ENCODE peak calls at places on chromosomes 4 and X, in four cellular contexts. F is testis, J is GM12865, L is lower leg skin. I is an unnamed sample.
A peak's percentile ranks its signal among the peaks of the same experiment; 100 is the strongest.

GRCh38 chrX:17442898-17443297 is 67.9 kb downstream of the NHS start:
- DNase-seq in F (no peak), J (no peak), L (no peak), I (no peak)

GRCh38 chrX:131010186-131010585 is 48.0 kb upstream of the ARHGAP36 start:
- DNase-seq in L (no peak), F (no peak), J (no peak), I (no peak)

GRCh38 chrX:43743100-43743822 is 87.2 kb downstream of the MAOA start:
- DNase-seq in F (no peak), J (no peak), L (no peak), I (no peak)

GRCh38 chr4:145436793-145437192 is 44.9 kb upstream of the SMAD1 start:
- DNase-seq in J (no peak), F (no peak), L (no peak), I (no peak)

GRCh38 chrX:108447303-108447702 is 7.7 kb downstream of the COL4A5 start:
- DNase-seq in L (no peak), F (no peak), J (no peak), I (no peak)

GRCh38 chr4:95021099-95021498 is 263.3 kb downstream of the BMPR1B start:
- DNase-seq in F (no peak), L (no peak), J (no peak), I (no peak)

GRCh38 chrX:11893933-11894710 is 136.1 kb downstream of the MSL3 start:
- DNase-seq in F (no peak), L (no peak), J (no peak), I (no peak)

GRCh38 chr4:4321951-4322688 is 32.1 kb downstream of the ZBTB49 start:
- DNase-seq in J (no peak), F (no peak), L (no peak), I (no peak)

GRCh38 chrX:51608071-51608470 is 10.6 kb downstream of the CENPVL3 start:
- DNase-seq in F (no peak), J (no peak), L (no peak), I (no peak)

GRCh38 chrX:133852837-133853236 is 132.6 kb downstream of the GPC3 start:
- DNase-seq in L (no peak), F (no peak), J (no peak), I (no peak)

GRCh38 chr4:56656346-56656643 is 24.8 kb downstream of the HOPX start:
- DNase-seq in L (no peak), J (peak; percentile 18), F (peak; percentile 65), I (no peak)

GRCh38 chrX:32289356-32289755 is 922.0 kb downstream of the DMD start:
- DNase-seq in L (no peak), F (no peak), J (no peak), I (no peak)

GRCh38 chr4:17033256-17034245 is 135.1 kb upstream of the LDB2 start:
- DNase-seq in F (no peak), J (no peak), L (no peak), I (no peak)

GRCh38 chr4:172975651-172976229 is 192.9 kb upstream of the GALNT7 start:
- DNase-seq in L (no peak), F (no peak), J (no peak), I (no peak)

GRCh38 chrX:65587616-65588526 is 53.3 kb upstream of the LAS1L start:
- DNase-seq in J (no peak), L (peak; percentile 67), F (peak; percentile 77), I (peak; percentile 80)

GRCh38 chr4:24510091-24510490 is 74.3 kb downstream of the DHX15 start:
- DNase-seq in L (no peak), F (no peak), J (no peak), I (no peak)

GRCh38 chr4:152828122-152828521 is 48.4 kb downstream of the ARFIP1 start:
- DNase-seq in J (no peak), L (no peak), F (no peak), I (no peak)

GRCh38 chrX:79601336-79602131 is 234.4 kb upstream of the ITM2A start:
- DNase-seq in L (no peak), J (no peak), F (no peak), I (no peak)

GRCh38 chr4:70632028-70632427 is 3.5 kb downstream of the ENAM start:
- DNase-seq in F (no peak), L (no peak), J (no peak), I (no peak)

GRCh38 chrX:80174925-80175574 is 160.5 kb downstream of the TBX22 start:
- DNase-seq in J (no peak), F (peak; percentile 71), L (peak; percentile 14), I (peak; percentile 78)

GRCh38 chrX:56505866-56506265 is 57.6 kb upstream of the UBQLN2 start:
- DNase-seq in F (no peak), J (no peak), L (no peak), I (no peak)

GRCh38 chrX:31130457-31131215 is 58.8 kb upstream of the FTHL17 start:
- DNase-seq in F (no peak), J (no peak), L (peak; percentile 12), I (no peak)

GRCh38 chrX:69555396-69556023 is 51.4 kb downstream of the NALF2 start:
- DNase-seq in J (no peak), L (no peak), F (peak; percentile 16), I (no peak)

GRCh38 chrX:140744085-140744484 is 34.5 kb downstream of the LINC00632 start:
- DNase-seq in J (no peak), L (no peak), F (no peak), I (no peak)

GRCh38 chrX:68672581-68673318 is 25.3 kb downstream of the STARD8 start:
- DNase-seq in J (no peak), F (no peak), L (no peak), I (no peak)

GRCh38 chr4:112706840-112707207 is 69.9 kb downstream of the LARP7 start:
- DNase-seq in F (no peak), J (no peak), L (no peak), I (no peak)

GRCh38 chr4:174217273-174218126 is 66.0 kb downstream of the FBXO8 start:
- DNase-seq in L (no peak), F (peak; percentile 32), J (no peak), I (no peak)

GRCh38 chr4:184039963-184040383 is 134.9 kb downstream of the STOX2 start:
- DNase-seq in J (no peak), L (no peak), F (peak; percentile 29), I (no peak)

GRCh38 chrX:54208531-54208930 is 25.5 kb upstream of the FAM120C start:
- DNase-seq in J (no peak), L (no peak), F (no peak), I (no peak)

GRCh38 chrX:150352581-150352980 is 10.5 kb upstream of the MAMLD1 start:
- DNase-seq in F (no peak), J (no peak), L (no peak), I (no peak)

GRCh38 chrX:84182521-84182920 is 5.5 kb downstream of the RPS6KA6 start:
- DNase-seq in F (no peak), J (no peak), L (no peak), I (no peak)

GRCh38 chr4:16119981-16120380 is 36.2 kb upstream of the PROM1 start:
- DNase-seq in F (no peak), J (no peak), L (no peak), I (no peak)

GRCh38 chr4:74230902-74231499 is 73.1 kb downstream of the MTHFD2L start:
- DNase-seq in L (no peak), J (peak; percentile 58), F (no peak), I (no peak)

GRCh38 chr4:139229534-139230039 is 50.4 kb downstream of the MGARP start:
- DNase-seq in L (no peak), F (peak; percentile 20), J (peak; percentile 61), I (no peak)

GRCh38 chr4:144179152-144179739 is 38.7 kb upstream of the GYPA start:
- DNase-seq in J (no peak), L (no peak), F (no peak), I (no peak)

GRCh38 chr4:121183359-121183758 is 19.2 kb upstream of the TNIP3 start:
- DNase-seq in L (no peak), F (no peak), J (no peak), I (no peak)

GRCh38 chr4:54484361-54484760 is 173.4 kb upstream of the KIT start:
- DNase-seq in J (no peak), L (peak; percentile 87), F (no peak), I (no peak)

GRCh38 chr4:3073158-3074077 is 920 bp downstream of the HTT-AS start:
- DNase-seq in L (no peak), F (no peak), J (no peak), I (no peak)
- TF ChIP-seq CTCF in L (no peak), F (no peak), J (no peak), I (no peak)

GRCh38 chr4:88522702-88523324 is 763 bp downstream of the PYURF start:
- DNase-seq in F (peak; percentile 81), J (peak; percentile 55), L (no peak), I (peak; percentile 77)

GRCh38 chr4:88527787-88528186 is 4.2 kb upstream of the PYURF start:
- DNase-seq in F (no peak), J (peak; percentile 93), L (no peak), I (no peak)

GRCh38 chr4:88523325-88524129 is at the start of gene PYURF:
- DNase-seq in J (peak; percentile 93), F (peak; percentile 97), L (peak; percentile 94), I (peak; percentile 97)

GRCh38 chr4:88528861-88529260 is 5.3 kb upstream of the PYURF start:
- DNase-seq in J (no peak), L (no peak), F (no peak), I (no peak)

GRCh38 chr4:88526221-88526815 is 2.7 kb upstream of the PYURF start:
- DNase-seq in F (no peak), J (no peak), L (no peak), I (no peak)
- TF ChIP-seq CTCF in F (no peak), J (no peak), L (no peak), I (no peak)

DNA sequence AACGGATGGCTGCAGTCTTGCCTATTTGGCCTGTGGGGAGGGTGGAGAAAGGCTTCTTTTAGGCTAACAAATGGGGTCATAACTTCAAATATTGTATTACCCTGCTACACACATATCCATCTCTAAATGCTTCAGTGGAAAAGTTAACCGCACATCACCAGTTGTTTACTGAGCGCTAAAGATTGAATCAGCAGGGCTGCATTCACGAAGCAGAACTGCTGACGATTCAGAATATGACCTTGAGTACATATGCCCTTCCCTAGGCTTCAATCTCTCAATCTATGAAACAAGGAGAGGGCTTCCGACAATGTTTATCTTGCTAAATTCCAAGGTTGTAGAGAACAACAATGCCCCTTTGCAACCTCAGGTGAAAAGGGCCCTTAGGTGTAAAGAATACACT is 2.7 kb upstream of the ATP6AP2 start:
- DNase-seq in J (no peak), F (no peak), L (no peak), I (no peak)
- TF ChIP-seq CTCF in J (no peak), F (no peak), L (no peak), I (no peak)

GRCh38 chr4:41305486-41305885 is 48.8 kb downstream of the UCHL1 start:
- DNase-seq in J (no peak), L (no peak), F (no peak), I (no peak)

GRCh38 chr4:41299486-41299885 is 42.8 kb downstream of the UCHL1 start:
- DNase-seq in L (no peak), J (no peak), F (no peak), I (no peak)

GRCh38 chr4:41304221-41304620 is 47.5 kb downstream of the UCHL1 start:
- DNase-seq in J (no peak), L (no peak), F (no peak), I (no peak)

GRCh38 chr4:41301137-41301536 is 44.4 kb downstream of the UCHL1 start:
- DNase-seq in L (no peak), F (no peak), J (no peak), I (no peak)

GRCh38 chr4:41303372-41304118 is 46.8 kb downstream of the UCHL1 start:
- DNase-seq in J (no peak), F (no peak), L (no peak), I (no peak)
- TF ChIP-seq CTCF in J (no peak), F (no peak), L (no peak), I (no peak)

I was measured in coronary artery.